ENCODE peak calls at places on chromosomes 7 and 10, in seven cellular contexts. F is naive thymus-derived CD8-positive, alpha-beta T cell; Z is EL; N is GM10248; E is AG10803; A is amygdala; K is progenitor cell of endocrine pancreas. B is an unnamed sample.

GRCh38 chr7:107939472-107940145 is 48.6 kb downstream of the DLD start:
- DNase-seq in E (peak; percentile 90), Z (peak; percentile 84), F (no peak), N (no peak), A (no peak), K (no peak), B (no peak)

GRCh38 chr10:88116491-88116890 is 253.1 kb downstream of the PTEN start:
- DNase-seq in Z (peak; percentile 73), N (no peak), K (no peak), A (no peak), E (peak; percentile 73), F (no peak), B (no peak)

GRCh38 chr10:14837003-14837755 is 658 bp downstream of the CDNF start:
- DNase-seq in K (no peak), Z (no peak), N (no peak), E (no peak), F (no peak), A (no peak), B (no peak)

GRCh38 chr7:14551326-14551725 is 351.2 kb downstream of the DGKB start:
- DNase-seq in A (no peak), K (no peak), F (no peak), N (no peak), Z (no peak), E (no peak), B (no peak)

GRCh38 chr7:140674899-140675701 is 2.4 kb downstream of the ADCK2 start:
- DNase-seq in E (peak; percentile 75), K (no peak), Z (peak; percentile 70), F (no peak), A (no peak), N (no peak), B (peak; percentile 17)

GRCh38 chr7:134701272-134701671 is 54.6 kb downstream of the BPGM start:
- DNase-seq in E (no peak), N (peak; percentile 29), K (no peak), F (no peak), Z (peak; percentile 57), A (no peak), B (no peak)

GRCh38 chr7:107045195-107045960 is 873 bp downstream of the PRKAR2B start:
- DNase-seq in N (no peak), A (peak; percentile 28), E (no peak), F (no peak), K (no peak), Z (no peak), B (no peak)

GRCh38 chr7:106485031-106485551 is 175.9 kb downstream of the CCDC71L start:
- DNase-seq in Z (peak; percentile 85), K (no peak), A (no peak), N (no peak), E (peak; percentile 88), F (no peak), B (no peak)

GRCh38 chr10:17244712-17245365 is 16.8 kb downstream of the VIM start:
- DNase-seq in N (no peak), F (no peak), E (peak; percentile 52), Z (no peak), K (no peak), A (no peak), B (no peak)

GRCh38 chr7:157020514-157021070 is 10.1 kb upstream of the MNX1 start:
- DNase-seq in Z (no peak), K (no peak), N (no peak), F (no peak), A (no peak), E (no peak), B (no peak)

GRCh38 chr7:64879097-64879730 is 23.9 kb upstream of the ZNF273 start:
- DNase-seq in A (no peak), K (no peak), N (peak; percentile 9), E (no peak), Z (no peak), F (no peak), B (no peak)

GRCh38 chr10:91604462-91604935 is 28.4 kb downstream of the PPP1R3C start:
- DNase-seq in A (no peak), F (no peak), E (no peak), K (no peak), Z (no peak), N (no peak), B (no peak)

GRCh38 chr7:133572087-133572486 is 319.2 kb downstream of the EXOC4 start:
- DNase-seq in K (no peak), Z (no peak), E (peak; percentile 27), A (no peak), F (no peak), N (no peak), B (no peak)

GRCh38 chr7:134932707-134933370 is 53.5 kb upstream of the AGBL3 start:
- DNase-seq in K (no peak), E (no peak), N (peak; percentile 39), A (no peak), Z (peak; percentile 89), F (no peak), B (no peak)

GRCh38 chr10:113475381-113475807 is 77.5 kb upstream of the HABP2 start:
- DNase-seq in N (no peak), Z (peak; percentile 73), A (no peak), F (no peak), E (peak; percentile 100), K (no peak), B (no peak)

B was measured in substantia nigra.